ENCODE peak calls at places on chromosome 16, in four cellular contexts. N is HCT116; M is naive thymus-derived CD4-positive, alpha-beta T cell; S is fibroblast of lung. Z is an unnamed sample.

GRCh38 chr16:70438983-70439862 is at the start of gene ST3GAL2:
- DNase-seq in N (peak; percentile 54), M (peak; percentile 94), S (peak; percentile 92), Z (peak; percentile 93)

GRCh38 chr16:23949630-23950290 is 114.0 kb downstream of the PRKCB start:
- DNase-seq in S (no peak), M (peak; percentile 48), N (no peak), Z (peak; percentile 81)

GRCh38 chr16:51526622-51527021 is 375.6 kb upstream of the SALL1 start:
- DNase-seq in M (no peak), N (no peak), S (no peak), Z (no peak)

GRCh38 chr16:9042533-9042932 is 48.9 kb upstream of the HAPSTR1 start:
- DNase-seq in M (no peak), N (no peak), S (no peak), Z (no peak)

GRCh38 chr16:68754117-68754792 is 17.2 kb downstream of the CDH1 start:
- DNase-seq in M (no peak), S (no peak), N (no peak), Z (no peak)

GRCh38 chr16:3836641-3837040 is 43.9 kb downstream of the CREBBP start:
- DNase-seq in N (no peak), M (no peak), S (peak; percentile 62), Z (no peak)

GRCh38 chr16:578870-579405 is 9.2 kb downstream of the PIGQ start:
- DNase-seq in S (peak; percentile 69), N (no peak), M (peak; percentile 57), Z (peak; percentile 36)

GRCh38 chr16:78022347-78022746 is at the start of gene CLEC3A:
- DNase-seq in S (no peak), M (no peak), N (no peak), Z (no peak)

GRCh38 chr16:4409081-4409932 is 7.1 kb downstream of the CORO7 start:
- DNase-seq in M (no peak), S (no peak), N (no peak), Z (no peak)

GRCh38 chr16:17471745-17472075 is 950 bp upstream of the XYLT1 start:
- DNase-seq in N (no peak), M (no peak), S (peak; percentile 73), Z (no peak)

GRCh38 chr16:24609740-24610420 is 70.5 kb downstream of the RBBP6 start:
- DNase-seq in M (no peak), N (no peak), S (peak; percentile 59), Z (no peak)

GRCh38 chr16:55561319-55561848 is 5.1 kb upstream of the CAPNS2 start:
- DNase-seq in M (no peak), N (no peak), S (no peak), Z (no peak)

GRCh38 chr16:13143551-13143950 is 242.2 kb downstream of the SHISA9 start:
- DNase-seq in N (no peak), M (no peak), S (no peak), Z (no peak)

GRCh38 chr16:12252616-12253015 is 276.1 kb downstream of the SNX29 start:
- DNase-seq in S (no peak), M (no peak), N (no peak), Z (no peak)

GRCh38 chr16:51151435-51151950 is 423 bp upstream of the SALL1 start:
- DNase-seq in S (peak; percentile 37), N (no peak), M (no peak), Z (no peak)

GRCh38 chr16:27088216-27088615 is 21.5 kb downstream of the C16orf82 start:
- DNase-seq in M (no peak), N (no peak), S (no peak), Z (no peak)

GRCh38 chr16:59478806-59479205 is 744.7 kb upstream of the GOT2 start:
- DNase-seq in N (no peak), M (no peak), S (no peak), Z (no peak)

GRCh38 chr16:81376880-81377279 is 62.1 kb downstream of the GAN start:
- DNase-seq in N (peak; percentile 16), S (no peak), M (no peak), Z (no peak)

GRCh38 chr16:68074850-68075249 is 10.3 kb upstream of the NFATC3 start:
- DNase-seq in M (peak; percentile 67), N (no peak), S (no peak), Z (peak; percentile 61)

GRCh38 chr16:53937068-53937614 is 233.2 kb downstream of the FTO start:
- DNase-seq in N (no peak), M (no peak), S (no peak), Z (no peak)

GRCh38 chr16:67959520-67959919 is 8.9 kb downstream of the SLC12A4 start:
- DNase-seq in S (peak; percentile 86), M (no peak), N (no peak), Z (no peak)

GRCh38 chr16:55326261-55326802 is 2.3 kb downstream of the IRX6 start:
- DNase-seq in N (no peak), M (no peak), S (no peak), Z (no peak)

GRCh38 chr16:72818286-72818845 is 229.6 kb downstream of the ZFHX3 start:
- DNase-seq in S (no peak), N (no peak), M (no peak), Z (no peak)

GRCh38 chr16:57115148-57115503 is 22.7 kb downstream of the CPNE2 start:
- DNase-seq in N (no peak), M (no peak), S (peak; percentile 31), Z (no peak)
- H3K4me3 ChIP-seq in N (no peak overlapping the region), M (no peak overlapping the region), S (no peak overlapping the region), Z (no peak overlapping the region)

GRCh38 chr16:2023098-2023925 is 3.4 kb upstream of the NHERF2 start:
- DNase-seq in N (peak; percentile 77), M (peak; percentile 98), S (peak; percentile 84), Z (peak; percentile 92)
- H3K27me3 ChIP-seq in N (no peaks in the 10 kb centered on the region), M (no peaks in the 10 kb centered on the region), S (peaks cover 8% of the 10 kb centered on the region), Z (no peaks in the 10 kb centered on the region)

DNA sequence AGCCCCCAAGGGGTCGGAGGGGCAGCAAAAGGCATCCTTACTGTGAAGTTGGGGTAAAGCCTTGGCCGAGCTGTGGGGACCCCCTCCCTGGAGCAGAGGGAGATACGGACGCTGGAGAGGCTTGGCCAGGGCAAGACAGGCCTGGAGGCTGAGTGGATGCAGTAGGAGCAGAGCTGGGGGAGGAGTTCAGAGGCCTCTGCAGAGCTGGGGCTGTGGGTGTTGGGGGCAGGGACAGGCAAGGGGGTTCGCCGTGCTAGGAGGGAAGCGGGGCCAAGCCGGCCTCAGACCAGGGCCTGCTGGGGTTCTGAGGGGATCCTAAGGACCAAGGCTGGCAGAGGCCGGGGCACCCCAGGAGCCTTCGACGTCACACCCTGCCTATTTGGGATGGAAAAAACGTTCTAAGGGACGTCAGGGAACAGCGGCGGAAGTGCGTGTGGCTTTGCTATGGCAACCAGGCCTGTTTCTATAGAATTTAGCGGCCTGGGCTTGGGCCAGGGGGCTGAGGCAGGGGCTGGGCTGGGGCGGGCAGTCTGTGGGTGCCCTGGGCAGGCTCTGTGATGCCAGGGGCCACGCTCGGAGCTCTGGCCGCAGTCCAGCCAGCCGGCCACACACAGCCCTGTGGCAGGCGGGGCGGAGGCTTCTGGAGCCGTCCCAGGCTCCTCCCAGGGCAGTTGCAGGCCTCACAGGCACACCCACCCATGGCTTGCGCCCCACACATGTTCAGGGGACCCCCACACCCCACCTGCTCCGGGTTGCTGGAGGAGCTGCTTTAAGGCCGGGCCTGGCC is 3.7 kb downstream of the TRAF7 start:
- DNase-seq in S (peak; percentile 85), N (no peak), M (no peak), Z (no peak)
- H3K4me3 ChIP-seq in S (no peak overlapping the region), N (no peak overlapping the region), M (no peak overlapping the region), Z (no peak overlapping the region)

GRCh38 chr16:2819939-2820835 is 3.1 kb downstream of the PRSS21 start:
- DNase-seq in M (no peak), N (no peak), S (no peak), Z (no peak)
- H3K27me3 ChIP-seq in M (no peaks in the 10 kb centered on the region), N (no peaks in the 10 kb centered on the region), S (peaks cover 20% of the 10 kb centered on the region), Z (no peaks in the 10 kb centered on the region)

GRCh38 chr16:49638696-49639629 is 216.9 kb downstream of the ZNF423 start:
- DNase-seq in N (no peak), S (peak; percentile 68), M (no peak), Z (no peak)
- H3K4me3 ChIP-seq in N (no peak overlapping the region), S (no peak overlapping the region), M (no peak overlapping the region), Z (no peak overlapping the region)

DNA sequence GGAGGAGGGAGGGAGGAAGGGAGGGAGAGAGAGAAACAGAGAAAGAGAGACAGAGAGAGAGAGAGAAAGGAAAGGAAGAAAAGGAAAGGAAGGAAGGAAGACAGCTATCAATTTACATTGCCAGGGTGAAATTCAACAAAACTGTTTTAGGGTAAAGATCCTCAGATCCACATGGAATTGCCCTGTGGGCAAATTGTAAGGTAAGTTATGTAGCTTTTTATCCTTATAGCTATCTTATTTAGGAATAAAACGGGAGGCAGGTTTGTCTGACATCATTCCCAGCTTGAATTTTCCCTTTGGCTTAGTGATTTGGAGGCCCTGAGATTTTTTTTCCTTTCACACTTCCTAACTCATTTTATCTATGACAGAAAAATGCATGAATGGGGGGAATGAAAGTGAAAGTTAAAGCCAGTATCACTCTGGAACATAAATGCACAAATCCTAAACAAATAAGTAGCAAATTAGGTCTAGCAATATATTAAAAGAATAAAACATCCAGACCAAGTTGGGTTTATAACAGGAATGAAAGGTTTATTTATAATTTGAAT is 3.4 kb upstream of the UQCRC2 start:
- DNase-seq in N (no peak), M (no peak), S (no peak), Z (no peak)
- H3K27me3 ChIP-seq in N (no peaks in the 10 kb centered on the region), M (no peaks in the 10 kb centered on the region), S (no peaks in the 10 kb centered on the region), Z (no peaks in the 10 kb centered on the region)

GRCh38 chr16:85171809-85172464 is 59.7 kb upstream of the CIBAR2 start:
- DNase-seq in M (no peak), N (no peak), S (peak; percentile 39), Z (no peak)

GRCh38 chr16:85169333-85170065 is 57.2 kb upstream of the CIBAR2 start:
- DNase-seq in S (peak; percentile 38), N (no peak), M (no peak), Z (no peak)

GRCh38 chr16:85171004-85171808 is 58.9 kb upstream of the CIBAR2 start:
- DNase-seq in S (peak; percentile 18), M (no peak), N (no peak), Z (no peak)

GRCh38 chr16:85168732-85169256 is 56.5 kb upstream of the CIBAR2 start:
- DNase-seq in S (peak; percentile 61), M (no peak), N (no peak), Z (no peak)

GRCh38 chr16:85170066-85171003 is 58.1 kb upstream of the CIBAR2 start:
- DNase-seq in S (peak; percentile 32), M (no peak), N (no peak), Z (no peak)
- H3K4me3 ChIP-seq in S (peak overlapping the region; percentile 54), M (no peak overlapping the region), N (peak overlapping the region; percentile 56), Z (no peak overlapping the region)

DNA sequence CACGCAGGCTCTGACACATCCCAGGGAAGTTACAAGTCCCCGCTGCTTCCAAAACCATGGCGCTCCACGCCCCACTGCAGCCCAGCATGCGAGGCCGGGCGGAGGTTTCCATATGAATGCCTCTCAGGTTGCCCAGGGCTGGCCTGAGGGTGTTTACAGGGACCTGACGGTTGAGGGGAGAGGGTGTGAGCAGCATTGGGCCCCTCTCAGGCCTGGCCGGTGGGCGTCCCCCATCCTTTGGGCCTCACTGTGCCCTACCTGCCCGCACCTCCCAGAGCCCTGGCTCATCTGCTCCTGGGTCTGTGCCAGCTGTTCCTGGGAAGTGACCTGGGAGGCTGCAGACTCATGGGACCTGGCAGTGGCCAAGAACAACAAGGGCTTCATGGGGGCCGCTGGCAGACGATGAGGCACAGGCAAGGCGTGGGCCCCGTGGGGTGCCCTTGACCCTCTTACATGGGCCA is 173.5 kb downstream of the C16orf95 start:
- DNase-seq in N (no peak), S (no peak), M (no peak), Z (no peak)
- H3K27me3 ChIP-seq in N (no peaks in the 10 kb centered on the region), S (no peaks in the 10 kb centered on the region), M (no peaks in the 10 kb centered on the region), Z (no peaks in the 10 kb centered on the region)

GRCh38 chr16:88970539-88971065 is 6.4 kb downstream of the CBFA2T3 start:
- DNase-seq in M (no peak), N (no peak), S (no peak), Z (no peak)
- H3K4me3 ChIP-seq in M (no peak overlapping the region), N (no peak overlapping the region), S (no peak overlapping the region), Z (no peak overlapping the region)